ENCODE peak calls at places on chromosome 4, in four cellular contexts. X is K562, I is GM12878, L is HepG2. T is an unnamed sample.

GRCh38 chr4:100061835-100062234 is 111.8 kb upstream of the H2AZ1 start:
- DNase-seq in X (no peak), L (no peak), I (no peak), T (no peak)

GRCh38 chr4:52551487-52551886 is 107.6 kb downstream of the USP46 start:
- DNase-seq in L (no peak), X (no peak), I (no peak), T (no peak)

GRCh38 chr4:183636923-183637322 is 22.1 kb downstream of the RWDD4 start:
- DNase-seq in X (no peak), L (no peak), I (no peak), T (peak)

GRCh38 chr4:180932365-180933001 is 1310.7 kb upstream of the TENM3 start:
- DNase-seq in X (no peak), L (no peak), I (no peak), T (no peak)

GRCh38 chr4:108315699-108316098 is 147.0 kb upstream of the LEF1 start:
- DNase-seq in X (no peak), I (no peak), L (no peak), T (no peak)

GRCh38 chr4:55378617-55379467 is 16.9 kb upstream of the TMEM165 start:
- DNase-seq in I (no peak), L (no peak), X (no peak), T (no peak)

GRCh38 chr4:32393806-32394205 is 1673.6 kb downstream of the PCDH7 start:
- DNase-seq in X (no peak), I (no peak), L (no peak), T (no peak)

GRCh38 chr4:184247421-184247820 is 29.7 kb upstream of the ENPP6 start:
- DNase-seq in X (no peak), L (no peak), I (no peak), T (no peak)

GRCh38 chr4:42673084-42673429 is 16.2 kb upstream of the ATP8A1 start:
- DNase-seq in X (no peak), I (no peak), L (no peak), T (no peak)

GRCh38 chr4:103664676-103665075 is 55.1 kb downstream of the TACR3 start:
- DNase-seq in X (no peak), I (no peak), L (no peak), T (no peak)

GRCh38 chr4:60589425-60589824 is 610.7 kb upstream of the ADGRL3 start:
- DNase-seq in X (no peak), I (no peak), L (no peak), T (no peak)

GRCh38 chr4:11428161-11428700 is 463 bp downstream of the HS3ST1 start:
- DNase-seq in I (no peak), X (no peak), L (no peak), T (peak)

GRCh38 chr4:110860901-110861300 is 238.0 kb upstream of the PITX2 start:
- DNase-seq in X (no peak), L (no peak), I (no peak), T (no peak)

GRCh38 chr4:135186002-135186401 is 984.4 kb upstream of the PABPC4L start:
- DNase-seq in I (no peak), L (no peak), X (no peak), T (no peak)

GRCh38 chr4:184815046-184815877 is 10.5 kb downstream of the ACSL1 start:
- DNase-seq in I (peak), L (peak), X (peak), T (no peak)

GRCh38 chr4:40377462-40378385 is 42.6 kb downstream of the CHRNA9 start:
- DNase-seq in I (no peak), X (no peak), L (no peak), T (peak)

GRCh38 chr4:163489929-163490328 is 4.6 kb upstream of the TMA16 start:
- DNase-seq in X (no peak), I (no peak), L (no peak), T (no peak)

GRCh38 chr4:83552924-83553323 is 17.0 kb downstream of the GPAT3 start:
- DNase-seq in I (no peak), X (peak), L (no peak), T (no peak)

GRCh38 chr4:82528868-82529267 is 32.9 kb downstream of the TMEM150C start:
- DNase-seq in X (no peak), I (no peak), L (peak), T (no peak)

GRCh38 chr4:138111462-138112000 is 130.6 kb downstream of the SLC7A11 start:
- DNase-seq in L (peak), I (no peak), X (no peak), T (no peak)

GRCh38 chr4:70849277-70849676 is 9.6 kb upstream of the GRSF1 start:
- DNase-seq in I (no peak), L (no peak), X (no peak), T (no peak)

GRCh38 chr4:184899261-184900134 is 73.7 kb upstream of the ACSL1 start:
- DNase-seq in X (no peak), L (no peak), I (no peak), T (no peak)

GRCh38 chr4:86249074-86249473 is 110.8 kb downstream of the MAPK10 start:
- DNase-seq in L (no peak), X (no peak), I (no peak), T (no peak)

GRCh38 chr4:74311696-74312313 is 3.5 kb downstream of the EPGN start:
- DNase-seq in X (no peak), I (peak), L (peak), T (peak)

GRCh38 chr4:92529510-92529909 is 225.7 kb downstream of the GRID2 start:
- DNase-seq in X (no peak), I (no peak), L (no peak), T (no peak)

GRCh38 chr4:1080961-1081688 is 32.2 kb downstream of the RNF212 start:
- DNase-seq in I (no peak), L (no peak), X (peak), T (peak)

GRCh38 chr4:168683595-168683994 is 186.7 kb downstream of the PALLD start:
- DNase-seq in L (no peak), X (no peak), I (no peak), T (no peak)

GRCh38 chr4:10417720-10418119 is 39.5 kb downstream of the ZNF518B start:
- DNase-seq in L (no peak), X (no peak), I (no peak), T (no peak)

GRCh38 chr4:80425701-80426100 is 90.2 kb downstream of the CFAP299 start:
- DNase-seq in L (no peak), X (no peak), I (no peak), T (no peak)

GRCh38 chr4:133775881-133776280 is 425.7 kb downstream of the PABPC4L start:
- DNase-seq in X (no peak), I (no peak), L (no peak), T (no peak)

GRCh38 chr4:113693993-113694392 is 67.5 kb downstream of the CAMK2D start:
- DNase-seq in X (no peak), L (no peak), I (no peak), T (no peak)

GRCh38 chr4:102404551-102404969 is 59.3 kb upstream of the SLC39A8 start:
- DNase-seq in X (no peak), L (no peak), I (no peak), T (no peak)

GRCh38 chr4:140726776-140727500 is 29.2 kb downstream of the TBC1D9 start:
- DNase-seq in I (no peak), X (no peak), L (no peak), T (peak)

GRCh38 chr4:1347410-1347864 is 429 bp downstream of the UVSSA start:
- DNase-seq in I (no peak), X (peak), L (peak), T (peak)

GRCh38 chr4:5203309-5203708 is 152.0 kb downstream of the STK32B start:
- DNase-seq in I (no peak), L (no peak), X (no peak), T (no peak)

GRCh38 chr4:38330321-38330720 is 333.7 kb upstream of the KLF3 start:
- DNase-seq in X (no peak), L (no peak), I (no peak), T (no peak)

GRCh38 chr4:146654976-146655761 is 16.5 kb downstream of the POU4F2 start:
- DNase-seq in X (no peak), L (no peak), I (no peak), T (no peak)

GRCh38 chr4:94262163-94263016 is 54.7 kb downstream of the SMARCAD1 start:
- DNase-seq in L (no peak), X (no peak), I (no peak), T (no peak)
- TF ChIP-seq BHLHE40 in L (no peak), X (no peak), I (no peak), T (no peak)

GRCh38 chr4:122100508-122100907 is 51.6 kb upstream of the BLTP1 start:
- DNase-seq in X (no peak), L (no peak), I (no peak), T (no peak)
- TF ChIP-seq EP300 in X (no peak), L (no peak), I (no peak), T (no peak)

DNA sequence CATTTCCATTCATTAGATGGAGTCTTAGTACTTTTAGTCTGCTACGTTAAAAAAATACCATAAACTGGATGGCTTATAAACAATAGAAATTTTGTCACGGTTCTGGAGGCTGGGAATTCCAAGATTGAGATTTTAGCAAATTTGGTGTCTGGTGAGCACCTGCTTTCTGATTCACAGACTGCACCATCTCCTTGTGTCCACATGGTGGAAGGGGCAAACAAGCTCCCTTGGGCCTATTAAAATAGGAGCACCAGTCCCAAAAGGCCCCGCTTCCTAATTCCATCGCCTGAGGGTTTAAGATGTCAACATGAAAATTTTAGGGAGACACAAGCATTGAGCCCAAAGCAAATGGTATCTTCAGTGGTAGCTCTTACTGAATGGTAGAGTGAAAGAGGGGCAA is 120.5 kb upstream of the MAP9 start:
- DNase-seq in I (no peak), X (no peak), L (no peak), T (no peak)
- TF ChIP-seq SMC3 in I (no peak), X (no peak), L (no peak), T (no peak)

GRCh38 chr4:84648185-84648584 is 65.3 kb downstream of the CDS1 start:
- DNase-seq in I (no peak), X (no peak), L (no peak), T (no peak)

GRCh38 chr4:84648863-84649647 is 66.1 kb downstream of the CDS1 start:
- DNase-seq in I (no peak), L (no peak), X (no peak), T (no peak)

GRCh38 chr4:84652478-84652877 is 69.6 kb downstream of the CDS1 start:
- DNase-seq in L (no peak), I (no peak), X (no peak), T (no peak)

GRCh38 chr4:84644087-84644486 is 61.2 kb downstream of the CDS1 start:
- DNase-seq in I (no peak), X (no peak), L (no peak), T (no peak)

DNA sequence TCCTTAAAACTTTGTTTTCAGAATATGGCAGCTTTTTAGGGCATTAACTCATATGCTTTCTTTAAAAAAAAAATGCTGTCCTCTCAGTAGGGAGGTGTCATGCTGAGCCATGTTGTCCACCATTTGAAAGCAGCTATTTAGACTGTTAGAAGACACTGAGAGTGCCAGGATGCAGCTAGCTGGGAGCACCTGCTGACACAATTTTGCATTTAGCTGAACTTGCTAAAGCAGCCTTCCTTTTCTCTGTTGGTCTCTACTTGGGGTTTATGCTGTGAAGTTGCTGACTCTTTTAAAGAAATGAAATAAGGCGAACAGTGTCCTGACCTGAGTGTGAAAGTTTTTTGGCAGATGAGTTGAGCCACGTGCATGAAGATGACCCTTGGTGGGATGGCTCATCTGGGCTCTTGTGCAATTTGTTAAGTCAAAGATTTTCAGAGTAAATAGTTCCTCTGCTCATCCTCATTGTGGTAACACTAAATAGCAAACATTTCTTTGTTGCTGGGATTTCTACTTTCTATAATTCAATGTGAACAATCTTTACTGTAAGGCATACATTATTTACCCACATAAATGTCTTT is 64.5 kb downstream of the CDS1 start:
- DNase-seq in L (no peak), X (no peak), I (no peak), T (no peak)
- TF ChIP-seq BHLHE40 in L (no peak), X (no peak), I (no peak), T (no peak)

T was measured in A549.